ENCODE peak calls at places on chromosomes 7 and 10, in nine cellular contexts. One of them, this sample, is unnamed.

GRCh38 chr10:127968027-127968441 is 61.1 kb downstream of the PTPRE start:
- DNase-seq in GM23248: no peak
- DNase-seq in HEK293T: no peak
- DNase-seq in OCI-LY7: no peak
- DNase-seq in H9: peak; percentile 28
- DNase-seq in A172: no peak
- DNase-seq in Karpas-422: peak; percentile 42
- DNase-seq in choroid plexus epithelial cell: no peak
- DNase-seq in activated CD4-positive, alpha-beta T cell treated with anti-CD3 and anti-CD28 coated beads, Interleukin-2, amount 10 ng/mL, durations not matched to agents 7 days and 5 days: no peak
- DNase-seq in this sample: no peak

GRCh38 chr10:119769886-119770285 is 44.0 kb downstream of the INPP5F start:
- DNase-seq in Karpas-422: no peak
- DNase-seq in HEK293T: no peak
- DNase-seq in A172: peak; percentile 83
- DNase-seq in GM23248: peak; percentile 92
- DNase-seq in activated CD4-positive, alpha-beta T cell treated with anti-CD3 and anti-CD28 coated beads, Interleukin-2, amount 10 ng/mL, durations not matched to agents 7 days and 5 days: no peak
- DNase-seq in H9: no peak
- DNase-seq in OCI-LY7: no peak
- DNase-seq in choroid plexus epithelial cell: peak; percentile 54
- DNase-seq in this sample: no peak

GRCh38 chr7:21959387-21959776 is 13.7 kb upstream of the CDCA7L start:
- DNase-seq in choroid plexus epithelial cell: no peak
- DNase-seq in H9: no peak
- DNase-seq in Karpas-422: no peak
- DNase-seq in activated CD4-positive, alpha-beta T cell treated with anti-CD3 and anti-CD28 coated beads, Interleukin-2, amount 10 ng/mL, durations not matched to agents 7 days and 5 days: no peak
- DNase-seq in OCI-LY7: no peak
- DNase-seq in A172: no peak
- DNase-seq in HEK293T: no peak
- DNase-seq in GM23248: no peak
- DNase-seq in this sample: no peak

GRCh38 chr7:64625114-64626082 is 40.5 kb upstream of the ZNF107 start:
- DNase-seq in GM23248: peak; percentile 10
- DNase-seq in Karpas-422: peak; percentile 77
- DNase-seq in H9: no peak
- DNase-seq in A172: no peak
- DNase-seq in OCI-LY7: peak; percentile 61
- DNase-seq in HEK293T: peak; percentile 13
- DNase-seq in choroid plexus epithelial cell: peak; percentile 4
- DNase-seq in activated CD4-positive, alpha-beta T cell treated with anti-CD3 and anti-CD28 coated beads, Interleukin-2, amount 10 ng/mL, durations not matched to agents 7 days and 5 days: peak; percentile 9
- DNase-seq in this sample: peak; percentile 12

GRCh38 chr7:155669717-155670505 is 25.4 kb downstream of the RBM33 start:
- DNase-seq in GM23248: peak; percentile 81
- DNase-seq in H9: peak; percentile 81
- DNase-seq in A172: no peak
- DNase-seq in choroid plexus epithelial cell: peak; percentile 28
- DNase-seq in Karpas-422: no peak
- DNase-seq in HEK293T: no peak
- DNase-seq in activated CD4-positive, alpha-beta T cell treated with anti-CD3 and anti-CD28 coated beads, Interleukin-2, amount 10 ng/mL, durations not matched to agents 7 days and 5 days: no peak
- DNase-seq in OCI-LY7: no peak
- DNase-seq in this sample: no peak

GRCh38 chr10:29063806-29064644 is 224.8 kb upstream of the LYZL1 start:
- DNase-seq in activated CD4-positive, alpha-beta T cell treated with anti-CD3 and anti-CD28 coated beads, Interleukin-2, amount 10 ng/mL, durations not matched to agents 7 days and 5 days: no peak
- DNase-seq in OCI-LY7: no peak
- DNase-seq in A172: peak; percentile 69
- DNase-seq in Karpas-422: no peak
- DNase-seq in choroid plexus epithelial cell: peak; percentile 63
- DNase-seq in H9: no peak
- DNase-seq in GM23248: peak; percentile 10
- DNase-seq in HEK293T: no peak
- DNase-seq in this sample: no peak

GRCh38 chr10:6607778-6608177 is 27.7 kb upstream of the PRKCQ start:
- DNase-seq in choroid plexus epithelial cell: no peak
- DNase-seq in activated CD4-positive, alpha-beta T cell treated with anti-CD3 and anti-CD28 coated beads, Interleukin-2, amount 10 ng/mL, durations not matched to agents 7 days and 5 days: no peak
- DNase-seq in A172: no peak
- DNase-seq in OCI-LY7: no peak
- DNase-seq in GM23248: no peak
- DNase-seq in Karpas-422: no peak
- DNase-seq in HEK293T: no peak
- DNase-seq in H9: no peak
- DNase-seq in this sample: no peak

GRCh38 chr10:43409385-43410109 is 561 bp upstream of the HNRNPF start:
- DNase-seq in choroid plexus epithelial cell: no peak
- DNase-seq in Karpas-422: peak; percentile 72
- DNase-seq in OCI-LY7: no peak
- DNase-seq in A172: no peak
- DNase-seq in H9: no peak
- DNase-seq in activated CD4-positive, alpha-beta T cell treated with anti-CD3 and anti-CD28 coated beads, Interleukin-2, amount 10 ng/mL, durations not matched to agents 7 days and 5 days: peak; percentile 84
- DNase-seq in HEK293T: no peak
- DNase-seq in GM23248: peak; percentile 42
- DNase-seq in this sample: no peak

GRCh38 chr10:36281871-36282331 is 639.8 kb upstream of the FZD8 start:
- DNase-seq in activated CD4-positive, alpha-beta T cell treated with anti-CD3 and anti-CD28 coated beads, Interleukin-2, amount 10 ng/mL, durations not matched to agents 7 days and 5 days: no peak
- DNase-seq in Karpas-422: no peak
- DNase-seq in A172: peak; percentile 7
- DNase-seq in choroid plexus epithelial cell: peak; percentile 66
- DNase-seq in HEK293T: no peak
- DNase-seq in H9: no peak
- DNase-seq in GM23248: no peak
- DNase-seq in OCI-LY7: no peak
- DNase-seq in this sample: no peak

GRCh38 chr7:95828824-95829428 is 56.6 kb downstream of the DYNC1I1 start:
- DNase-seq in activated CD4-positive, alpha-beta T cell treated with anti-CD3 and anti-CD28 coated beads, Interleukin-2, amount 10 ng/mL, durations not matched to agents 7 days and 5 days: no peak
- DNase-seq in GM23248: no peak
- DNase-seq in OCI-LY7: no peak
- DNase-seq in A172: peak; percentile 33
- DNase-seq in choroid plexus epithelial cell: peak; percentile 17
- DNase-seq in Karpas-422: no peak
- DNase-seq in HEK293T: no peak
- DNase-seq in H9: no peak
- DNase-seq in this sample: no peak

This sample was measured in germinal center.